ENCODE peak calls at places on chromosomes 3 and 15, in six cellular contexts. L is IMR-90, P is neuronal stem cell, O is H9, E is H1, A is trophoblast cell. F is an unnamed sample.

GRCh38 chr15:59543721-59544547 is 67.6 kb upstream of the GCNT3 start:
- DNase-seq in E (no peak), P (no peak), A (no peak), L (no peak), O (no peak), F (no peak)

GRCh38 chr3:49133226-49133951 is 539 bp upstream of the LAMB2 start:
- DNase-seq in P (peak), E (no peak), L (peak), O (peak), A (peak), F (peak)

GRCh38 chr15:78988361-78988911 is 43.6 kb upstream of the CTSH start:
- DNase-seq in E (no peak), A (peak), L (peak), P (no peak), O (no peak), F (peak)

GRCh38 chr3:134654031-134654430 is 3.2 kb upstream of the KY start:
- DNase-seq in A (no peak), L (no peak), E (no peak), P (no peak), O (no peak), F (no peak)

GRCh38 chr3:117016359-117016758 is 306.8 kb downstream of the TUSC7 start:
- DNase-seq in P (peak), L (no peak), A (no peak), E (peak), O (peak), F (no peak)

GRCh38 chr15:95620934-95621579 is 709.4 kb upstream of the NR2F2 start:
- DNase-seq in P (no peak), O (no peak), E (no peak), A (peak), L (peak), F (peak)

GRCh38 chr3:127065561-127066270 is 82.8 kb downstream of the PLXNA1 start:
- DNase-seq in E (no peak), A (no peak), P (no peak), O (no peak), L (no peak), F (no peak)

GRCh38 chr3:154089416-154090115 is 31.6 kb upstream of the ARHGEF26 start:
- DNase-seq in P (no peak), L (no peak), A (peak), O (no peak), E (no peak), F (no peak)

GRCh38 chr15:60374628-60375081 is 23.1 kb downstream of the ANXA2 start:
- DNase-seq in O (peak), P (no peak), E (no peak), A (peak), L (peak), F (peak)

GRCh38 chr3:64667887-64668581 is 19.8 kb downstream of the ADAMTS9 start:
- DNase-seq in A (no peak), O (no peak), P (no peak), E (no peak), L (no peak), F (no peak)

GRCh38 chr15:90294601-90295269 is 29.3 kb downstream of the NGRN start:
- DNase-seq in L (no peak), E (no peak), O (peak), P (no peak), A (no peak), F (no peak)

GRCh38 chr3:135895734-135896121 is 69.8 kb upstream of the PPP2R3A start:
- DNase-seq in E (no peak), P (no peak), O (no peak), A (no peak), L (no peak), F (no peak)

GRCh38 chr3:8856721-8857120 is 87.3 kb upstream of the OXTR start:
- DNase-seq in L (peak), O (no peak), E (no peak), P (no peak), A (no peak), F (no peak)

GRCh38 chr3:185815391-185816282 is 9.2 kb downstream of the IGF2BP2 start:
- DNase-seq in O (no peak), L (peak), E (no peak), A (no peak), P (no peak), F (peak)

GRCh38 chr15:64950888-64951287 is 38.8 kb downstream of the SPG21 start:
- DNase-seq in E (no peak), O (no peak), P (no peak), A (peak), L (no peak), F (no peak)

GRCh38 chr3:71972031-71972430 is 187.1 kb upstream of the PROK2 start:
- DNase-seq in A (peak), E (no peak), L (no peak), P (no peak), O (no peak), F (no peak)

GRCh38 chr15:93278006-93278405 is 189.0 kb upstream of the RGMA start:
- DNase-seq in L (no peak), P (no peak), O (no peak), E (no peak), A (no peak), F (no peak)

GRCh38 chr3:149564079-149564478 is 89.6 kb downstream of the TM4SF4 start:
- DNase-seq in E (no peak), O (no peak), L (peak), A (peak), P (no peak), F (peak)

GRCh38 chr15:40769310-40770146 is at the start of gene C15orf62:
- DNase-seq in E (no peak), O (no peak), P (no peak), A (no peak), L (peak), F (no peak)

GRCh38 chr3:49703443-49703927 is 14.1 kb downstream of the RNF123 start:
- DNase-seq in A (peak), E (no peak), P (peak), L (peak), O (peak), F (peak)

GRCh38 chr3:197021729-197022404 is 7.8 kb downstream of the MELTF start:
- DNase-seq in P (no peak), E (no peak), L (no peak), A (no peak), O (no peak), F (no peak)

GRCh38 chr3:177838951-177839350 is 641.7 kb upstream of the TBL1XR1 start:
- DNase-seq in A (no peak), O (no peak), E (no peak), L (no peak), P (no peak), F (no peak)

GRCh38 chr3:114789803-114790202 is 357.3 kb downstream of the ZBTB20 start:
- DNase-seq in L (peak), P (no peak), E (no peak), O (no peak), A (no peak), F (no peak)

GRCh38 chr15:52765779-52766178 is 24.4 kb downstream of the ONECUT1 start:
- DNase-seq in L (peak), O (no peak), P (peak), E (no peak), A (no peak), F (no peak)

GRCh38 chr3:42544492-42545283 is 37.1 kb downstream of the SEC22C start:
- DNase-seq in E (no peak), O (no peak), L (no peak), P (no peak), A (no peak), F (peak)

GRCh38 chr15:65334586-65335231 is 30.2 kb downstream of the RNU5B-1 start:
- DNase-seq in A (no peak), E (no peak), P (peak), L (no peak), O (no peak), F (peak)

GRCh38 chr3:68403741-68404140 is 528.6 kb downstream of the TAFA4 start:
- DNase-seq in P (no peak), O (no peak), E (no peak), A (no peak), L (no peak), F (peak)

GRCh38 chr3:183378008-183378407 is 50.4 kb downstream of the MCF2L2 start:
- DNase-seq in A (no peak), P (no peak), O (no peak), L (no peak), E (no peak), F (no peak)

GRCh38 chr15:62094398-62094797 is 27.6 kb downstream of the C2CD4A start:
- DNase-seq in O (no peak), P (no peak), L (no peak), A (no peak), E (no peak), F (no peak)

GRCh38 chr15:75371901-75372688 is 3.7 kb upstream of the MAN2C1 start:
- DNase-seq in O (no peak), P (no peak), E (no peak), A (no peak), L (no peak), F (no peak)

GRCh38 chr3:114496021-114496434 is 202.2 kb downstream of the TIGIT start:
- DNase-seq in L (peak), E (no peak), P (no peak), A (peak), O (no peak), F (peak)

GRCh38 chr3:171584100-171584499 is 123.9 kb upstream of the TNIK start:
- DNase-seq in E (no peak), L (no peak), P (no peak), A (no peak), O (no peak), F (no peak)

GRCh38 chr3:100634493-100635272 is 25.3 kb downstream of the ADGRG7 start:
- DNase-seq in L (peak), E (no peak), A (peak), O (no peak), P (no peak), F (peak)

GRCh38 chr15:67067161-67067853 is 1.9 kb downstream of the SMAD3 start:
- DNase-seq in P (peak), L (peak), O (no peak), E (no peak), A (no peak), F (no peak)

GRCh38 chr3:141279074-141279945 is 47.7 kb downstream of the PXYLP1 start:
- DNase-seq in A (no peak), E (no peak), O (no peak), P (no peak), L (peak), F (peak)

GRCh38 chr3:64925575-64925974 is 237.8 kb upstream of the ADAMTS9 start:
- DNase-seq in P (no peak), A (peak), O (no peak), E (no peak), L (no peak), F (no peak)

GRCh38 chr15:74040115-74040850 is 42.1 kb downstream of the GOLGA6A start:
- DNase-seq in O (peak), A (no peak), L (peak), E (peak), P (no peak), F (peak)

GRCh38 chr3:142725352-142725739 is 1.5 kb downstream of the TRPC1 start:
- DNase-seq in A (no peak), O (no peak), E (no peak), L (no peak), P (no peak), F (no peak)

GRCh38 chr15:76963596-76963995 is 31.3 kb upstream of the PSTPIP1 start:
- DNase-seq in P (no peak), L (no peak), E (no peak), A (no peak), O (peak), F (no peak)

GRCh38 chr15:76961277-76962010 is 29.9 kb downstream of the RCN2 start:
- DNase-seq in P (no peak), A (no peak), O (no peak), L (no peak), E (no peak), F (no peak)

GRCh38 chr15:76967067-76967466 is 27.9 kb upstream of the PSTPIP1 start:
- DNase-seq in O (no peak), A (no peak), P (no peak), L (no peak), E (no peak), F (no peak)

GRCh38 chr15:76962337-76963013 is 30.9 kb downstream of the RCN2 start:
- DNase-seq in P (no peak), O (no peak), A (no peak), L (no peak), E (no peak), F (no peak)

GRCh38 chr15:76964157-76964556 is 30.8 kb upstream of the PSTPIP1 start:
- DNase-seq in O (no peak), E (no peak), P (no peak), L (peak), A (no peak), F (peak)
- H4K91ac ChIP-seq in O (no peak), E (no peak), P (no peak), L (no peak), A (no peak), F (no peak)

GRCh38 chr15:25060996-25061620 is 106.3 kb downstream of the SNRPN start:
- DNase-seq in E (no peak), L (no peak), P (no peak), A (no peak), O (peak), F (no peak)

GRCh38 chr15:25062551-25063430 is 108.0 kb downstream of the SNRPN start:
- DNase-seq in E (no peak), L (no peak), P (no peak), O (no peak), A (no peak), F (no peak)

GRCh38 chr15:25059698-25060471 is 105.1 kb downstream of the SNRPN start:
- DNase-seq in O (peak), A (no peak), P (no peak), L (no peak), E (no peak), F (no peak)

GRCh38 chr15:25060472-25060803 is 105.7 kb downstream of the SNRPN start:
- DNase-seq in L (no peak), P (no peak), O (peak), E (no peak), A (no peak), F (no peak)

GRCh38 chr15:25061808-25062550 is 107.2 kb downstream of the SNRPN start:
- DNase-seq in P (no peak), E (no peak), L (no peak), O (no peak), A (no peak), F (no peak)
- H2BK120ac ChIP-seq in P (no peak), E (no peak), L (no peak), O (no peak), A (no peak), F (no peak)

DNA sequence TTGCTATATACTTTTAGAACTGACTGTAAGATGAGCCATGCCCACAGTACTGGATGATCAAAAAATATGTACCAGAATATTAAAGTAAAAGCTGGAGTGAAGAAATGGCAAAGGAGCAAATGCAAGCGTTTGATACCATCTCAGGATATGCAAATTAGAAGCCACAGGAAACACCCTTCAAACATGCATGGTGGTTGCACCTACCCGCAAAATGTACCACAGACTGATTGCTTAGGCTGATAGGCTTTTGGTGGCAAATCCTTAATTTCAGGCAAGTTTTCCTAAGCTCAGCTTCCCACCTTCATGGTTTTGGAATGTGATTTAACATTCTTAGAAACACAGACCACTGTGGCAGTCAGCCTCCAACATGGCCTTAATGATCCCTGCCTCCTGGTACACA is 149.0 kb downstream of the PDZRN3 start:
- DNase-seq in P (no peak), L (no peak), O (no peak), E (no peak), A (no peak), F (no peak)
- H4K91ac ChIP-seq in P (no peak), L (no peak), O (no peak), E (no peak), A (no peak), F (no peak)

GRCh38 chr3:168091299-168091852 is 4.3 kb downstream of the GOLIM4 start:
- DNase-seq in A (no peak), P (no peak), L (no peak), O (no peak), E (no peak), F (no peak)
- H2BK120ac ChIP-seq in A (no peak), P (no peak), L (no peak), O (no peak), E (no peak), F (no peak)

GRCh38 chr3:122620399-122620798 is 42.9 kb downstream of the PARP15 start:
- DNase-seq in L (no peak), E (no peak), P (no peak), A (no peak), O (no peak), F (no peak)

GRCh38 chr3:122621112-122621511 is 43.7 kb downstream of the PARP15 start:
- DNase-seq in E (no peak), L (no peak), P (no peak), A (no peak), O (no peak), F (no peak)

GRCh38 chr3:122615303-122615702 is 37.9 kb downstream of the PARP15 start:
- DNase-seq in A (no peak), P (no peak), E (no peak), O (no peak), L (no peak), F (peak)

GRCh38 chr3:122618614-122619013 is 41.2 kb downstream of the PARP15 start:
- DNase-seq in A (no peak), E (no peak), L (no peak), P (no peak), O (no peak), F (no peak)

GRCh38 chr3:122619040-122619439 is 41.6 kb downstream of the PARP15 start:
- DNase-seq in O (no peak), A (no peak), E (no peak), L (no peak), P (no peak), F (no peak)
- H4K91ac ChIP-seq in O (no peak), A (no peak), E (no peak), L (no peak), P (no peak), F (no peak)

GRCh38 chr15:33142708-33143107 is 51.8 kb downstream of the FMN1 start:
- DNase-seq in O (no peak), P (no peak), L (no peak), E (no peak), A (no peak), F (no peak)

GRCh38 chr15:33148129-33148850 is 46.2 kb downstream of the FMN1 start:
- DNase-seq in E (no peak), O (no peak), A (no peak), L (no peak), P (no peak), F (no peak)

GRCh38 chr15:33146051-33146450 is 48.5 kb downstream of the FMN1 start:
- DNase-seq in A (no peak), O (no peak), P (no peak), L (no peak), E (no peak), F (no peak)

GRCh38 chr15:33149919-33150318 is 44.6 kb downstream of the FMN1 start:
- DNase-seq in E (no peak), L (peak), O (no peak), A (no peak), P (no peak), F (peak)

DNA sequence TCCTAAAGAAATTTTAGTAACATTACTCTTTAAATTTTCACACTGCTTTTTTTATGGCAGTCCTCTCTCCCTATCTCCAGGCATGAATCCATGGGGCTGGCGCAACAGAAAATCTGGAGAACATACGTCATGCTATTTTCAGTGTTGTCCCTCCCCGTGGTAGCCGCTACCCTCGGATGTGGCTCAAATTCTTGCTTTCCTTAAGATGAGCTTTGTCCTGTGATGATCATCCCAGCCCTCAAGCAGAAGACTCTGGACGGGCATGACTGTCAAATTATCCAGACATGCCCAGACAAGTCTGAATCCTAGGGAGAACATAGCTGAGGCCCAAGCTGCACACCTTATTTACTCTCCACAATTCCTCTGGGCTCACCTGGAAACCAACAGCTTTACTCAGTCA is 49.1 kb downstream of the FMN1 start:
- DNase-seq in O (no peak), P (no peak), E (no peak), A (peak), L (no peak), F (no peak)
- H2BK120ac ChIP-seq in O (no peak), P (no peak), E (no peak), A (peak), L (peak), F (peak)

GRCh38 chr3:37952564-37952963 is 38.0 kb upstream of the VILL start:
- DNase-seq in O (no peak), E (no peak), P (no peak), L (peak), A (no peak), F (peak)
- H4K91ac ChIP-seq in O (no peak), E (no peak), P (no peak), L (no peak), A (no peak), F (no peak)